ENCODE peak calls at places on chromosomes 6 and 20, in ten cellular contexts. W is GM12878, F is adrenal gland, U is transverse colon, S is foreskin fibroblast, K is D721Med, M is cardiac muscle cell, D is fibroblast of lung, C is omental fat pad, P is right lobe of liver. N is an unnamed sample.

GRCh38 chr20:32167552-32167951 is 40.0 kb downstream of the PLAGL2 start:
- DNase-seq in W (no peak), D (no peak), S (no peak), P (peak), F (no peak), M (no peak), C (no peak), U (no peak), K (no peak), N (no peak)

GRCh38 chr6:159608961-159609673 is 83.9 kb downstream of the SOD2 start:
- DNase-seq in C (no peak), D (peak), F (peak), S (peak), U (no peak), K (no peak), M (no peak), P (no peak), W (no peak), N (peak)

GRCh38 chr20:22687676-22688360 is 103.4 kb upstream of the FOXA2 start:
- DNase-seq in P (no peak), M (no peak), C (no peak), U (no peak), F (no peak), W (no peak), D (no peak), S (no peak), K (no peak), N (no peak)

GRCh38 chr6:82259389-82259788 is 11.8 kb upstream of the IBTK start:
- DNase-seq in S (no peak), K (no peak), C (no peak), U (no peak), M (no peak), W (no peak), D (no peak), F (no peak), P (no peak), N (no peak)

GRCh38 chr20:45354423-45355208 is 6.4 kb upstream of the SDC4 start:
- DNase-seq in W (no peak), P (no peak), D (peak), U (no peak), S (peak), M (no peak), F (no peak), C (no peak), K (no peak), N (no peak)

GRCh38 chr6:170583736-170584180 is 679 bp downstream of the PDCD2 start:
- DNase-seq in S (no peak), F (no peak), C (no peak), M (no peak), D (peak), W (no peak), K (no peak), P (no peak), U (no peak), N (no peak)

GRCh38 chr20:33233129-33233774 is 2.5 kb upstream of the BPIFA1 start:
- DNase-seq in P (no peak), K (no peak), C (no peak), F (no peak), D (no peak), S (no peak), M (peak), W (no peak), U (no peak), N (peak)

GRCh38 chr6:90003069-90003800 is 109.0 kb downstream of the GJA10 start:
- DNase-seq in K (no peak), C (no peak), U (peak), S (no peak), M (no peak), F (no peak), W (no peak), P (no peak), D (no peak), N (no peak)

GRCh38 chr20:37406010-37406998 is 60.4 kb downstream of the SRC start:
- DNase-seq in K (peak), M (peak), U (peak), C (no peak), P (no peak), F (no peak), S (peak), W (no peak), D (no peak), N (peak)

GRCh38 chr6:5510331-5510730 is 249.0 kb downstream of the FARS2 start:
- DNase-seq in K (no peak), C (no peak), F (no peak), W (no peak), P (no peak), U (no peak), D (no peak), S (no peak), M (no peak), N (no peak)

GRCh38 chr6:28980797-28981390 is 24.2 kb downstream of the ZNF311 start:
- DNase-seq in F (peak), U (peak), M (peak), K (no peak), W (peak), P (peak), C (no peak), D (peak), S (peak), N (peak)

GRCh38 chr6:42021847-42022754 is 28.2 kb upstream of the TAF8 start:
- DNase-seq in U (no peak), F (no peak), W (no peak), K (no peak), D (peak), S (peak), M (no peak), C (no peak), P (no peak), N (no peak)

GRCh38 chr6:170026272-170027110 is 264.4 kb downstream of the DLL1 start:
- DNase-seq in F (peak), S (no peak), U (peak), C (no peak), M (no peak), K (no peak), W (no peak), D (no peak), P (no peak), N (no peak)

GRCh38 chr20:63354636-63355385 is 6.3 kb downstream of the CHRNA4 start:
- DNase-seq in F (no peak), K (no peak), M (no peak), C (no peak), D (no peak), S (no peak), W (no peak), P (peak), U (no peak), N (no peak)

GRCh38 chr6:84785676-84786075 is 21.3 kb upstream of the TBX18 start:
- DNase-seq in S (peak), D (peak), U (no peak), F (no peak), P (no peak), C (no peak), K (no peak), M (no peak), W (no peak), N (no peak)

GRCh38 chr6:88013015-88013414 is 34.6 kb upstream of the SPACA1 start:
- DNase-seq in F (peak), U (no peak), K (no peak), C (no peak), W (no peak), D (no peak), P (no peak), M (no peak), S (no peak), N (no peak)

GRCh38 chr6:113649276-113649675 is 207.9 kb upstream of the MARCKS start:
- DNase-seq in W (no peak), D (no peak), K (no peak), C (no peak), S (no peak), P (no peak), F (no peak), U (no peak), M (peak), N (no peak)

GRCh38 chr6:109260126-109260525 is 122.1 kb downstream of the CD164 start:
- DNase-seq in P (no peak), U (no peak), F (no peak), C (no peak), S (peak), D (peak), K (no peak), W (no peak), M (no peak), N (no peak)

GRCh38 chr20:31835977-31836852 is 9.2 kb downstream of the FOXS1 start:
- DNase-seq in K (no peak), P (no peak), U (peak), S (peak), D (peak), C (peak), F (peak), M (no peak), W (peak), N (no peak)

GRCh38 chr6:35452186-35453090 is at the start of gene FANCE:
- DNase-seq in S (peak), K (peak), U (peak), F (peak), P (peak), C (peak), W (peak), M (peak), D (peak), N (peak)

GRCh38 chr20:10713161-10713560 is 39.4 kb upstream of the JAG1 start:
- DNase-seq in S (no peak), U (no peak), P (no peak), C (no peak), M (no peak), K (no peak), F (no peak), W (no peak), D (no peak), N (no peak)

GRCh38 chr20:8646716-8647115 is 422.2 kb upstream of the PLCB4 start:
- DNase-seq in F (no peak), P (no peak), D (no peak), K (no peak), M (no peak), S (peak), U (no peak), C (no peak), W (no peak), N (no peak)

GRCh38 chr20:61832181-61832580 is 233.5 kb downstream of the TAF4 start:
- DNase-seq in W (no peak), M (no peak), P (no peak), K (no peak), U (no peak), D (no peak), C (no peak), S (no peak), F (no peak), N (no peak)

GRCh38 chr6:21598662-21599061 is 5.1 kb downstream of the SOX4 start:
- DNase-seq in F (no peak), W (no peak), S (peak), K (no peak), P (no peak), D (peak), C (no peak), U (no peak), M (no peak), N (no peak)

GRCh38 chr6:22019877-22020276 is 277.0 kb downstream of the PRL start:
- DNase-seq in C (no peak), M (no peak), W (no peak), K (no peak), U (no peak), P (no peak), D (no peak), F (no peak), S (no peak), N (no peak)

GRCh38 chr6:3571206-3571815 is 114.5 kb upstream of the SLC22A23 start:
- DNase-seq in D (no peak), W (no peak), K (no peak), C (no peak), M (no peak), U (no peak), S (no peak), P (no peak), F (no peak), N (no peak)

GRCh38 chr20:1994627-1995026 is 769 bp upstream of the PDYN start:
- DNase-seq in P (no peak), M (no peak), K (no peak), F (no peak), S (no peak), D (no peak), C (no peak), W (no peak), U (no peak), N (no peak)

GRCh38 chr6:4815584-4815983 is 39.4 kb downstream of the CDYL start:
- DNase-seq in C (no peak), W (no peak), U (no peak), F (no peak), M (no peak), K (no peak), D (no peak), S (no peak), P (no peak), N (no peak)

GRCh38 chr6:168078199-168078942 is 641 bp downstream of the FRMD1 start:
- DNase-seq in K (no peak), W (no peak), D (no peak), U (peak), P (no peak), F (no peak), S (no peak), C (no peak), M (no peak), N (no peak)

GRCh38 chr20:53578492-53579222 is 15.0 kb downstream of the ZNF217 start:
- DNase-seq in P (no peak), S (peak), C (no peak), K (peak), D (peak), M (peak), F (peak), U (peak), W (peak), N (peak)

GRCh38 chr6:1379026-1379809 is 10.2 kb upstream of the FOXF2 start:
- DNase-seq in S (peak), U (no peak), P (no peak), K (no peak), C (no peak), M (no peak), D (no peak), F (no peak), W (no peak), N (no peak)
- TF ChIP-seq CTCF in S (peak), U (no peak), P (no peak), K (no peak), C (no peak), M (no peak), D (no peak), F (no peak), W (no peak), N (no peak)

DNA sequence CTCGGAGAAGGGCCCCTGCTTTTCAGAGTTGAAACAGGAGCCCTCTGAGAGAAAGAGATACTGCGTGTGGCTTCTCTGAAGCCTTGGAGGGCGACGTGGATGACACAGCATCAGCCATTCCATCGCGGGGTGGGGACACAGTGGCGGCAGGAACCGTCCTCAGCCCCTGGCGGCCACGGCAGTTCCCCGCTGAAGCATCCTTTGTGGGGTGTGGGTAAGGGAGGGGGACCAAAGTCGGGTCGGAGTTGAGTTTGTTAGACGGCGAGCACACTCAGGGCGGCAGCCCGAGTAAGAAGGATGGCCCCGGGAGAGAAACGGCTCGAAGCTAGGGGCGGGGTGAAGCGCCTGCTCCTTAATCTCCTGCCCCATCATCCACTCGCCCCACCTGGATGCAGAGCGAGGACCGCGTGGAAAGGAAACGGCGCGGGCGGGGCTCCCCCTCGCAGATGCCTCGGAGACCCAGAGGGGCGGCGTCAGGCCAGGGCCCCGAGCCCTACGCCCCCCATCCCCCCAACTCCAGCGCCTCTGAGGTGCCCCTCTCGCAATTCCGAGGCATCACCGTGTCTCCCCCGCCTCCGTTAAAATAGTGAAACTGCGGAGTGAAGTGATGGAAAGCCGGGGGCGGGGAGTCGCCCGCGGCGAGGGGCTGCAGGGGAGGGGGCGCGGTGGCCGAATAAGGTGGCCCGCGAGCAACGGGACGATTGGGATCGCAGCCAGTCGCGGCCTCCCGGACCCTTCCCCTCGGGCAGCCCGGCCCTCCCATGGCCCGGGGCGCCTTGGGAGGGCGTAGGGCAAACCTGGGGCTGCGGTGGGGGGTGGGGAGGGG is 796 bp upstream of the RREB1 start:
- DNase-seq in S (peak), U (peak), C (no peak), F (peak), M (no peak), P (peak), K (peak), D (no peak), W (no peak), N (peak)
- TF ChIP-seq CTCF in S (no peak), U (no peak), C (no peak), F (peak), M (peak), P (no peak), K (no peak), D (peak), W (peak), N (no peak)

GRCh38 chr6:118202517-118202916 is 295.5 kb downstream of the SLC35F1 start:
- DNase-seq in W (no peak), C (no peak), D (no peak), S (no peak), M (no peak), U (no peak), K (no peak), F (no peak), P (no peak), N (no peak)
- TF ChIP-seq CTCF in W (no peak), C (no peak), D (no peak), S (no peak), M (no peak), U (no peak), K (no peak), F (no peak), P (no peak), N (no peak)

GRCh38 chr6:50658561-50658960 is 54.8 kb upstream of the TFAP2D start:
- DNase-seq in W (no peak), S (no peak), P (no peak), F (no peak), M (no peak), K (no peak), D (no peak), U (no peak), C (no peak), N (no peak)

GRCh38 chr6:50661636-50662035 is 51.7 kb upstream of the TFAP2D start:
- DNase-seq in D (no peak), K (no peak), F (no peak), S (no peak), W (no peak), P (no peak), U (no peak), M (no peak), C (no peak), N (no peak)

DNA sequence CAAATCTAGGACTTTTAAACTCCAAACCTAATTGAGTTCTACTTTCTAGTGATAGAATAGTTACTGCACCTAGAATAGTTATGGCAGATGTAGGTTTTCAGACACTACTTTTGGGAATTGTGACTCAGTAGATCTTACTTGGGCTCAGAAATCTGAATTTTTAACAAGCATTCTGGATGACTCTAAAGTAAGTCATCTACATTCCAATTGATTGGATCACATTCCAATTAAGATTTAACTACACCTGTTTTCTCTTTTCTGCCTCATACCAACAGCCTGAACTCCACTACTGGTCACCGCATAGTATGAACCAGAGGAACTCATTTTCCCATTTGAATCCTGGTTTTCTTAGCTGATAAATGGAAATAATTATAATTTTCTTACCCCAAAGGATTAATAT is 49.5 kb upstream of the TFAP2D start:
- DNase-seq in W (no peak), U (no peak), M (no peak), C (no peak), P (no peak), S (no peak), F (no peak), K (no peak), D (no peak), N (no peak)
- TF ChIP-seq CTCF in W (no peak), U (no peak), M (no peak), C (no peak), P (no peak), S (no peak), F (no peak), K (no peak), D (no peak), N (no peak)

GRCh38 chr6:71886184-71887005 is at the start of gene RIMS1:
- DNase-seq in C (no peak), M (peak), F (no peak), P (peak), K (no peak), D (no peak), S (peak), W (no peak), U (no peak), N (peak)

GRCh38 chr6:71889366-71889765 is 3.0 kb downstream of the RIMS1 start:
- DNase-seq in F (no peak), S (no peak), C (no peak), P (no peak), D (no peak), M (no peak), W (no peak), K (no peak), U (no peak), N (no peak)

GRCh38 chr6:71887744-71888115 is 1.4 kb downstream of the RIMS1 start:
- DNase-seq in W (no peak), C (no peak), S (no peak), U (no peak), P (no peak), D (no peak), K (no peak), F (no peak), M (no peak), N (no peak)

GRCh38 chr6:71888720-71889340 is 2.5 kb downstream of the RIMS1 start:
- DNase-seq in F (no peak), M (no peak), K (no peak), W (no peak), D (no peak), P (no peak), S (no peak), U (no peak), C (no peak), N (no peak)

GRCh38 chr6:71887006-71887743 is 825 bp downstream of the RIMS1 start:
- DNase-seq in K (no peak), W (no peak), M (peak), C (no peak), P (no peak), S (peak), D (no peak), F (no peak), U (no peak), N (no peak)
- TF ChIP-seq CTCF in K (no peak), W (no peak), M (no peak), C (no peak), P (no peak), S (no peak), D (no peak), F (no peak), U (no peak), N (no peak)

GRCh38 chr6:17656644-17657043 is 50.1 kb downstream of the NUP153 start:
- DNase-seq in F (no peak), M (no peak), P (no peak), D (no peak), K (no peak), U (no peak), W (no peak), C (no peak), S (peak), N (no peak)
- TF ChIP-seq CTCF in F (no peak), M (no peak), P (no peak), D (no peak), K (no peak), U (no peak), W (no peak), C (no peak), S (no peak), N (no peak)

DNA sequence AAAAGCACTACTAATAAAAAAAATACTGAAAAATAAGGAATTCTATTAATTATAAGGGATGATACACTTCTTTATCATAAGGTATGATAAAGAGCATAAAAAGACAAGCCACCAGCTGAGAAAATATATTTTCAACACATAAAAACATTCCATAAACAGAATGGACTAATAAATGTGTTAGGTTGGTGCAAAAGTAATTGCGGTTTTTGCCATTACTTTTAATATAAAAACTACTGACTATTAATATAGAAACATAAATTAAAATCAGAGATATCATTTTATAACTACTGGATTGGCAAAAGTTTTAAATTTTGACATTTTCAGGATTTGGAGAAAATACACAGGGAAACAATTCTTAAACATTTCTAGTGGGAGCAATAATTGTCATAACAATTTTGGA is 37.1 kb upstream of the FKBP1C start:
- DNase-seq in U (no peak), D (no peak), C (no peak), M (no peak), K (no peak), P (no peak), W (no peak), F (no peak), S (no peak), N (no peak)
- TF ChIP-seq CTCF in U (no peak), D (no peak), C (no peak), M (no peak), K (no peak), P (no peak), W (no peak), F (no peak), S (no peak), N (no peak)

GRCh38 chr6:156777866-156778614 is 862 bp downstream of the ARID1B start:
- DNase-seq in K (no peak), D (peak), W (no peak), M (peak), F (peak), C (no peak), U (peak), S (peak), P (peak), N (peak)
- TF ChIP-seq CTCF in K (no peak), D (no peak), W (no peak), M (no peak), F (no peak), C (no peak), U (no peak), S (no peak), P (no peak), N (no peak)

N was measured in endothelial cell.